ENCODE peak calls at places on chromosomes 6 and 20, in seven cellular contexts. G is left lung; B is CD8-positive, alpha-beta memory T cell; E is AG04450; O is PC-9; V is MM.1S; Y is NCI-H2081. Q is an unnamed sample.

GRCh38 chr6:117206951-117207687 is 58.2 kb upstream of the VGLL2 start:
- DNase-seq in O (no peak), V (no peak), Y (no peak), G (no peak), E (no peak), B (no peak), Q (no peak)

GRCh38 chr20:47317127-47317895 is 39.2 kb downstream of the ZMYND8 start:
- DNase-seq in G (peak), E (peak), B (peak), O (peak), V (no peak), Y (peak), Q (peak)

GRCh38 chr6:155377061-155377460 is 62.8 kb upstream of the TFB1M start:
- DNase-seq in G (no peak), Y (no peak), V (no peak), E (peak), O (no peak), B (no peak), Q (no peak)

GRCh38 chr6:54680531-54680930 is 166.0 kb upstream of the FAM83B start:
- DNase-seq in Y (no peak), O (no peak), E (no peak), V (no peak), B (no peak), G (no peak), Q (no peak)

GRCh38 chr6:52876056-52876787 is 33.3 kb downstream of the GSTA3 start:
- DNase-seq in V (peak), E (no peak), Y (no peak), O (no peak), G (no peak), B (no peak), Q (no peak)

GRCh38 chr20:49594143-49594928 is 26.4 kb upstream of the PTGIS start:
- DNase-seq in Y (no peak), E (peak), G (no peak), O (peak), B (no peak), V (no peak), Q (peak)

GRCh38 chr6:157880534-157880933 is 57.5 kb downstream of the SNX9 start:
- DNase-seq in E (no peak), G (no peak), Y (no peak), V (no peak), B (no peak), O (no peak), Q (no peak)

GRCh38 chr20:1327241-1327653 is 1.7 kb downstream of the SDCBP2 start:
- DNase-seq in Y (no peak), V (no peak), E (no peak), G (no peak), O (no peak), B (no peak), Q (no peak)

GRCh38 chr20:34541917-34542316 is 16.6 kb upstream of the MAP1LC3A start:
- DNase-seq in G (no peak), E (no peak), V (no peak), Y (no peak), O (no peak), B (no peak), Q (no peak)

GRCh38 chr6:137043710-137044365 is 927 bp downstream of the IL20RA start:
- DNase-seq in O (peak), V (peak), Y (peak), G (no peak), E (peak), B (no peak), Q (no peak)

GRCh38 chr20:3167738-3168078 is 5.6 kb downstream of the LZTS3 start:
- DNase-seq in V (no peak), B (no peak), G (no peak), O (no peak), E (no peak), Y (no peak), Q (no peak)

GRCh38 chr6:78598966-78599365 is 268.4 kb upstream of the IRAK1BP1 start:
- DNase-seq in E (peak), B (no peak), V (no peak), G (no peak), Y (no peak), O (peak), Q (no peak)

GRCh38 chr20:51382986-51383821 is 159.3 kb downstream of the NFATC2 start:
- DNase-seq in O (no peak), Y (peak), B (no peak), G (no peak), E (no peak), V (no peak), Q (no peak)

GRCh38 chr6:13248053-13248452 is 80.3 kb downstream of the TBC1D7 start:
- DNase-seq in G (no peak), Y (peak), E (peak), O (no peak), V (no peak), B (no peak), Q (no peak)

GRCh38 chr6:124659427-124659826 is 302.8 kb upstream of the RNF217 start:
- DNase-seq in V (no peak), B (no peak), G (no peak), O (no peak), E (no peak), Y (no peak), Q (no peak)